ENCODE peak calls at places on chromosomes 4 and X, in ten cellular contexts. One of them, this sample, is unnamed.

GRCh38 chrX:39689374-39690104 is 408.2 kb downstream of the BCOR start:
- DNase-seq in esophagus squamous epithelium: no peak
- DNase-seq in CD4-positive, alpha-beta T cell: no peak
- DNase-seq in T-helper 17 cell: no peak
- DNase-seq in stimulated activated CD8-positive, alpha-beta memory T cell treated with anti-CD3 and anti-CD28 coated beads, Interleukin-7, amount 100 ng/mL, for 24 hours: no peak
- DNase-seq in NCI-H510A treated with DMSO at 0.1 percent for 48 hours: no peak
- DNase-seq in NCI-H69: peak; percentile 5
- DNase-seq in retina: no peak
- DNase-seq in Calu3: no peak
- DNase-seq in NCI-H1694 treated with DMSO at 0.1 percent for 48 hours: no peak
- DNase-seq in this sample: no peak

GRCh38 chrX:28552322-28552721 is 34.9 kb upstream of the IL1RAPL1 start:
- DNase-seq in esophagus squamous epithelium: no peak
- DNase-seq in CD4-positive, alpha-beta T cell: no peak
- DNase-seq in T-helper 17 cell: no peak
- DNase-seq in stimulated activated CD8-positive, alpha-beta memory T cell treated with anti-CD3 and anti-CD28 coated beads, Interleukin-7, amount 100 ng/mL, for 24 hours: no peak
- DNase-seq in NCI-H510A treated with DMSO at 0.1 percent for 48 hours: no peak
- DNase-seq in NCI-H69: no peak
- DNase-seq in retina: no peak
- DNase-seq in Calu3: no peak
- DNase-seq in NCI-H1694 treated with DMSO at 0.1 percent for 48 hours: no peak
- DNase-seq in this sample: no peak

GRCh38 chrX:45699158-45699557 is 498.5 kb upstream of the DIPK2B start:
- DNase-seq in esophagus squamous epithelium: no peak
- DNase-seq in CD4-positive, alpha-beta T cell: no peak
- DNase-seq in T-helper 17 cell: no peak
- DNase-seq in stimulated activated CD8-positive, alpha-beta memory T cell treated with anti-CD3 and anti-CD28 coated beads, Interleukin-7, amount 100 ng/mL, for 24 hours: no peak
- DNase-seq in NCI-H510A treated with DMSO at 0.1 percent for 48 hours: no peak
- DNase-seq in NCI-H69: no peak
- DNase-seq in retina: no peak
- DNase-seq in Calu3: no peak
- DNase-seq in NCI-H1694 treated with DMSO at 0.1 percent for 48 hours: no peak
- DNase-seq in this sample: no peak

GRCh38 chr4:8538703-8539567 is 41.3 kb upstream of the GPR78 start:
- DNase-seq in esophagus squamous epithelium: no peak
- DNase-seq in CD4-positive, alpha-beta T cell: no peak
- DNase-seq in T-helper 17 cell: no peak
- DNase-seq in stimulated activated CD8-positive, alpha-beta memory T cell treated with anti-CD3 and anti-CD28 coated beads, Interleukin-7, amount 100 ng/mL, for 24 hours: no peak
- DNase-seq in NCI-H510A treated with DMSO at 0.1 percent for 48 hours: no peak
- DNase-seq in NCI-H69: no peak
- DNase-seq in retina: no peak
- DNase-seq in Calu3: peak; percentile 35
- DNase-seq in NCI-H1694 treated with DMSO at 0.1 percent for 48 hours: no peak
- DNase-seq in this sample: no peak

GRCh38 chr4:83599183-83599582 is 63.3 kb downstream of the GPAT3 start:
- DNase-seq in esophagus squamous epithelium: no peak
- DNase-seq in CD4-positive, alpha-beta T cell: no peak
- DNase-seq in T-helper 17 cell: no peak
- DNase-seq in stimulated activated CD8-positive, alpha-beta memory T cell treated with anti-CD3 and anti-CD28 coated beads, Interleukin-7, amount 100 ng/mL, for 24 hours: no peak
- DNase-seq in NCI-H510A treated with DMSO at 0.1 percent for 48 hours: no peak
- DNase-seq in NCI-H69: peak; percentile 2
- DNase-seq in retina: no peak
- DNase-seq in Calu3: peak; percentile 2
- DNase-seq in NCI-H1694 treated with DMSO at 0.1 percent for 48 hours: no peak
- DNase-seq in this sample: no peak

GRCh38 chr4:121597346-121597934 is 99.3 kb downstream of the ANXA5 start:
- DNase-seq in esophagus squamous epithelium: no peak
- DNase-seq in CD4-positive, alpha-beta T cell: no peak
- DNase-seq in T-helper 17 cell: no peak
- DNase-seq in stimulated activated CD8-positive, alpha-beta memory T cell treated with anti-CD3 and anti-CD28 coated beads, Interleukin-7, amount 100 ng/mL, for 24 hours: no peak
- DNase-seq in NCI-H510A treated with DMSO at 0.1 percent for 48 hours: no peak
- DNase-seq in NCI-H69: no peak
- DNase-seq in retina: no peak
- DNase-seq in Calu3: no peak
- DNase-seq in NCI-H1694 treated with DMSO at 0.1 percent for 48 hours: no peak
- DNase-seq in this sample: no peak

GRCh38 chr4:91113130-91113706 is 986.0 kb downstream of the CCSER1 start:
- DNase-seq in esophagus squamous epithelium: no peak
- DNase-seq in CD4-positive, alpha-beta T cell: no peak
- DNase-seq in T-helper 17 cell: no peak
- DNase-seq in stimulated activated CD8-positive, alpha-beta memory T cell treated with anti-CD3 and anti-CD28 coated beads, Interleukin-7, amount 100 ng/mL, for 24 hours: no peak
- DNase-seq in NCI-H510A treated with DMSO at 0.1 percent for 48 hours: peak; percentile 36
- DNase-seq in NCI-H69: peak; percentile 46
- DNase-seq in retina: peak; percentile 10
- DNase-seq in Calu3: no peak
- DNase-seq in NCI-H1694 treated with DMSO at 0.1 percent for 48 hours: no peak
- DNase-seq in this sample: no peak

GRCh38 chr4:11281720-11282119 is 147.0 kb downstream of the HS3ST1 start:
- DNase-seq in esophagus squamous epithelium: no peak
- DNase-seq in CD4-positive, alpha-beta T cell: no peak
- DNase-seq in T-helper 17 cell: no peak
- DNase-seq in stimulated activated CD8-positive, alpha-beta memory T cell treated with anti-CD3 and anti-CD28 coated beads, Interleukin-7, amount 100 ng/mL, for 24 hours: no peak
- DNase-seq in NCI-H510A treated with DMSO at 0.1 percent for 48 hours: no peak
- DNase-seq in NCI-H69: no peak
- DNase-seq in retina: no peak
- DNase-seq in Calu3: no peak
- DNase-seq in NCI-H1694 treated with DMSO at 0.1 percent for 48 hours: no peak
- DNase-seq in this sample: no peak

GRCh38 chr4:110540606-110541440 is 64.9 kb downstream of the ENPEP start:
- DNase-seq in esophagus squamous epithelium: no peak
- DNase-seq in CD4-positive, alpha-beta T cell: no peak
- DNase-seq in T-helper 17 cell: no peak
- DNase-seq in stimulated activated CD8-positive, alpha-beta memory T cell treated with anti-CD3 and anti-CD28 coated beads, Interleukin-7, amount 100 ng/mL, for 24 hours: no peak
- DNase-seq in NCI-H510A treated with DMSO at 0.1 percent for 48 hours: no peak
- DNase-seq in NCI-H69: peak; percentile 3
- DNase-seq in retina: no peak
- DNase-seq in Calu3: no peak
- DNase-seq in NCI-H1694 treated with DMSO at 0.1 percent for 48 hours: no peak
- DNase-seq in this sample: no peak

GRCh38 chr4:174538876-174539250 is 16.6 kb upstream of the HPGD start:
- DNase-seq in esophagus squamous epithelium: no peak
- DNase-seq in CD4-positive, alpha-beta T cell: no peak
- DNase-seq in T-helper 17 cell: no peak
- DNase-seq in stimulated activated CD8-positive, alpha-beta memory T cell treated with anti-CD3 and anti-CD28 coated beads, Interleukin-7, amount 100 ng/mL, for 24 hours: no peak
- DNase-seq in NCI-H510A treated with DMSO at 0.1 percent for 48 hours: no peak
- DNase-seq in NCI-H69: peak; percentile 78
- DNase-seq in retina: no peak
- DNase-seq in Calu3: no peak
- DNase-seq in NCI-H1694 treated with DMSO at 0.1 percent for 48 hours: no peak
- DNase-seq in this sample: no peak

GRCh38 chr4:140884431-140885058 is 128.4 kb upstream of the TBC1D9 start:
- DNase-seq in esophagus squamous epithelium: no peak
- DNase-seq in CD4-positive, alpha-beta T cell: no peak
- DNase-seq in T-helper 17 cell: no peak
- DNase-seq in stimulated activated CD8-positive, alpha-beta memory T cell treated with anti-CD3 and anti-CD28 coated beads, Interleukin-7, amount 100 ng/mL, for 24 hours: no peak
- DNase-seq in NCI-H510A treated with DMSO at 0.1 percent for 48 hours: peak; percentile 19
- DNase-seq in NCI-H69: peak; percentile 81
- DNase-seq in retina: no peak
- DNase-seq in Calu3: peak; percentile 60
- DNase-seq in NCI-H1694 treated with DMSO at 0.1 percent for 48 hours: peak; percentile 55
- DNase-seq in this sample: peak; percentile 46

GRCh38 chr4:1511441-1512041 is 105.3 kb upstream of the NKX1-1 start:
- DNase-seq in esophagus squamous epithelium: no peak
- DNase-seq in CD4-positive, alpha-beta T cell: no peak
- DNase-seq in T-helper 17 cell: no peak
- DNase-seq in stimulated activated CD8-positive, alpha-beta memory T cell treated with anti-CD3 and anti-CD28 coated beads, Interleukin-7, amount 100 ng/mL, for 24 hours: no peak
- DNase-seq in NCI-H510A treated with DMSO at 0.1 percent for 48 hours: no peak
- DNase-seq in NCI-H69: no peak
- DNase-seq in retina: no peak
- DNase-seq in Calu3: no peak
- DNase-seq in NCI-H1694 treated with DMSO at 0.1 percent for 48 hours: no peak
- DNase-seq in this sample: no peak

GRCh38 chrX:29470029-29470428 is 745.3 kb upstream of the MAGEB2 start:
- DNase-seq in esophagus squamous epithelium: no peak
- DNase-seq in CD4-positive, alpha-beta T cell: no peak
- DNase-seq in T-helper 17 cell: no peak
- DNase-seq in stimulated activated CD8-positive, alpha-beta memory T cell treated with anti-CD3 and anti-CD28 coated beads, Interleukin-7, amount 100 ng/mL, for 24 hours: no peak
- DNase-seq in NCI-H510A treated with DMSO at 0.1 percent for 48 hours: no peak
- DNase-seq in NCI-H69: no peak
- DNase-seq in retina: no peak
- DNase-seq in Calu3: no peak
- DNase-seq in NCI-H1694 treated with DMSO at 0.1 percent for 48 hours: no peak
- DNase-seq in this sample: no peak

GRCh38 chr4:22389240-22389871 is 126.5 kb downstream of the ADGRA3 start:
- DNase-seq in esophagus squamous epithelium: no peak
- DNase-seq in CD4-positive, alpha-beta T cell: no peak
- DNase-seq in T-helper 17 cell: no peak
- DNase-seq in stimulated activated CD8-positive, alpha-beta memory T cell treated with anti-CD3 and anti-CD28 coated beads, Interleukin-7, amount 100 ng/mL, for 24 hours: no peak
- DNase-seq in NCI-H510A treated with DMSO at 0.1 percent for 48 hours: peak; percentile 35
- DNase-seq in NCI-H69: peak; percentile 36
- DNase-seq in retina: peak; percentile 55
- DNase-seq in Calu3: peak; percentile 38
- DNase-seq in NCI-H1694 treated with DMSO at 0.1 percent for 48 hours: peak; percentile 13
- DNase-seq in this sample: peak; percentile 0

GRCh38 chrX:24216037-24216436 is 66.5 kb downstream of the ZFX start:
- DNase-seq in esophagus squamous epithelium: no peak
- DNase-seq in CD4-positive, alpha-beta T cell: no peak
- DNase-seq in T-helper 17 cell: no peak
- DNase-seq in stimulated activated CD8-positive, alpha-beta memory T cell treated with anti-CD3 and anti-CD28 coated beads, Interleukin-7, amount 100 ng/mL, for 24 hours: no peak
- DNase-seq in NCI-H510A treated with DMSO at 0.1 percent for 48 hours: no peak
- DNase-seq in NCI-H69: no peak
- DNase-seq in retina: no peak
- DNase-seq in Calu3: no peak
- DNase-seq in NCI-H1694 treated with DMSO at 0.1 percent for 48 hours: no peak
- DNase-seq in this sample: no peak

GRCh38 chr4:130639871-130640270 is 1543.9 kb downstream of the C4orf33 start:
- DNase-seq in esophagus squamous epithelium: no peak
- DNase-seq in CD4-positive, alpha-beta T cell: no peak
- DNase-seq in T-helper 17 cell: no peak
- DNase-seq in stimulated activated CD8-positive, alpha-beta memory T cell treated with anti-CD3 and anti-CD28 coated beads, Interleukin-7, amount 100 ng/mL, for 24 hours: no peak
- DNase-seq in NCI-H510A treated with DMSO at 0.1 percent for 48 hours: peak; percentile 1
- DNase-seq in NCI-H69: peak; percentile 52
- DNase-seq in retina: no peak
- DNase-seq in Calu3: no peak
- DNase-seq in NCI-H1694 treated with DMSO at 0.1 percent for 48 hours: no peak
- DNase-seq in this sample: no peak

GRCh38 chr4:66639361-66639760 is 905.9 kb downstream of the CENPC start:
- DNase-seq in esophagus squamous epithelium: no peak
- DNase-seq in CD4-positive, alpha-beta T cell: no peak
- DNase-seq in T-helper 17 cell: no peak
- DNase-seq in stimulated activated CD8-positive, alpha-beta memory T cell treated with anti-CD3 and anti-CD28 coated beads, Interleukin-7, amount 100 ng/mL, for 24 hours: no peak
- DNase-seq in NCI-H510A treated with DMSO at 0.1 percent for 48 hours: no peak
- DNase-seq in NCI-H69: peak; percentile 85
- DNase-seq in retina: no peak
- DNase-seq in Calu3: no peak
- DNase-seq in NCI-H1694 treated with DMSO at 0.1 percent for 48 hours: no peak
- DNase-seq in this sample: no peak

GRCh38 chr4:78517050-78517652 is 34.4 kb upstream of the ANXA3 start:
- DNase-seq in esophagus squamous epithelium: no peak
- DNase-seq in CD4-positive, alpha-beta T cell: no peak
- DNase-seq in T-helper 17 cell: no peak
- DNase-seq in stimulated activated CD8-positive, alpha-beta memory T cell treated with anti-CD3 and anti-CD28 coated beads, Interleukin-7, amount 100 ng/mL, for 24 hours: no peak
- DNase-seq in NCI-H510A treated with DMSO at 0.1 percent for 48 hours: peak; percentile 5
- DNase-seq in NCI-H69: peak; percentile 47
- DNase-seq in retina: peak; percentile 60
- DNase-seq in Calu3: no peak
- DNase-seq in NCI-H1694 treated with DMSO at 0.1 percent for 48 hours: peak; percentile 45
- DNase-seq in this sample: no peak

GRCh38 chr4:18568600-18568999 is 547.0 kb upstream of the LCORL start:
- DNase-seq in esophagus squamous epithelium: no peak
- DNase-seq in CD4-positive, alpha-beta T cell: no peak
- DNase-seq in T-helper 17 cell: no peak
- DNase-seq in stimulated activated CD8-positive, alpha-beta memory T cell treated with anti-CD3 and anti-CD28 coated beads, Interleukin-7, amount 100 ng/mL, for 24 hours: no peak
- DNase-seq in NCI-H510A treated with DMSO at 0.1 percent for 48 hours: no peak
- DNase-seq in NCI-H69: peak; percentile 49
- DNase-seq in retina: no peak
- DNase-seq in Calu3: no peak
- DNase-seq in NCI-H1694 treated with DMSO at 0.1 percent for 48 hours: peak; percentile 2
- DNase-seq in this sample: no peak

GRCh38 chrX:108270280-108270679 is 167.9 kb downstream of the COL4A6 start:
- DNase-seq in esophagus squamous epithelium: no peak
- DNase-seq in CD4-positive, alpha-beta T cell: no peak
- DNase-seq in T-helper 17 cell: no peak
- DNase-seq in stimulated activated CD8-positive, alpha-beta memory T cell treated with anti-CD3 and anti-CD28 coated beads, Interleukin-7, amount 100 ng/mL, for 24 hours: no peak
- DNase-seq in NCI-H510A treated with DMSO at 0.1 percent for 48 hours: peak; percentile 62
- DNase-seq in NCI-H69: peak; percentile 75
- DNase-seq in retina: no peak
- DNase-seq in Calu3: no peak
- DNase-seq in NCI-H1694 treated with DMSO at 0.1 percent for 48 hours: no peak
- DNase-seq in this sample: no peak

GRCh38 chr4:48570646-48571220 is 80.7 kb downstream of the ZAR1 start:
- DNase-seq in esophagus squamous epithelium: no peak
- DNase-seq in CD4-positive, alpha-beta T cell: no peak
- DNase-seq in T-helper 17 cell: no peak
- DNase-seq in stimulated activated CD8-positive, alpha-beta memory T cell treated with anti-CD3 and anti-CD28 coated beads, Interleukin-7, amount 100 ng/mL, for 24 hours: no peak
- DNase-seq in NCI-H510A treated with DMSO at 0.1 percent for 48 hours: no peak
- DNase-seq in NCI-H69: no peak
- DNase-seq in retina: no peak
- DNase-seq in Calu3: no peak
- DNase-seq in NCI-H1694 treated with DMSO at 0.1 percent for 48 hours: no peak
- DNase-seq in this sample: no peak

GRCh38 chr4:82975792-82976191 is 34.8 kb downstream of the LIN54 start:
- DNase-seq in esophagus squamous epithelium: no peak
- DNase-seq in CD4-positive, alpha-beta T cell: no peak
- DNase-seq in T-helper 17 cell: no peak
- DNase-seq in stimulated activated CD8-positive, alpha-beta memory T cell treated with anti-CD3 and anti-CD28 coated beads, Interleukin-7, amount 100 ng/mL, for 24 hours: no peak
- DNase-seq in NCI-H510A treated with DMSO at 0.1 percent for 48 hours: no peak
- DNase-seq in NCI-H69: no peak
- DNase-seq in retina: no peak
- DNase-seq in Calu3: no peak
- DNase-seq in NCI-H1694 treated with DMSO at 0.1 percent for 48 hours: no peak
- DNase-seq in this sample: no peak

GRCh38 chrX:101080326-101080725 is 1.6 kb downstream of the TMEM35A start:
- DNase-seq in esophagus squamous epithelium: no peak
- DNase-seq in CD4-positive, alpha-beta T cell: no peak
- DNase-seq in T-helper 17 cell: no peak
- DNase-seq in stimulated activated CD8-positive, alpha-beta memory T cell treated with anti-CD3 and anti-CD28 coated beads, Interleukin-7, amount 100 ng/mL, for 24 hours: no peak
- DNase-seq in NCI-H510A treated with DMSO at 0.1 percent for 48 hours: no peak
- DNase-seq in NCI-H69: no peak
- DNase-seq in retina: peak; percentile 20
- DNase-seq in Calu3: no peak
- DNase-seq in NCI-H1694 treated with DMSO at 0.1 percent for 48 hours: no peak
- DNase-seq in this sample: no peak

GRCh38 chr4:163113921-163114703 is 52.6 kb downstream of the NAF1 start:
- DNase-seq in esophagus squamous epithelium: no peak
- DNase-seq in CD4-positive, alpha-beta T cell: no peak
- DNase-seq in T-helper 17 cell: no peak
- DNase-seq in stimulated activated CD8-positive, alpha-beta memory T cell treated with anti-CD3 and anti-CD28 coated beads, Interleukin-7, amount 100 ng/mL, for 24 hours: no peak
- DNase-seq in NCI-H510A treated with DMSO at 0.1 percent for 48 hours: no peak
- DNase-seq in NCI-H69: no peak
- DNase-seq in retina: no peak
- DNase-seq in Calu3: no peak
- DNase-seq in NCI-H1694 treated with DMSO at 0.1 percent for 48 hours: no peak
- DNase-seq in this sample: no peak